ENCODE peak calls at places on chromosomes 7 and 10, in five cellular contexts. I is OCI-LY7, P is body of pancreas, O is fibroblast of lung, M is stomach. T is an unnamed sample. For H3K36me3, the result is how much of the 10 kb centered on the place peaks cover.

GRCh38 chr7:101410743-101411476 is 48.2 kb downstream of the COL26A1 start:
- DNase-seq in M (peak), I (peak), P (peak), O (no peak), T (peak)

GRCh38 chr10:44935961-44936285 is 23.7 kb upstream of the RASSF4 start:
- DNase-seq in I (no peak), M (no peak), O (no peak), P (no peak), T (no peak)

GRCh38 chr7:122298131-122298530 is 6.4 kb downstream of the FEZF1 start:
- DNase-seq in O (no peak), I (no peak), P (no peak), M (no peak), T (no peak)

GRCh38 chr7:139570119-139570518 is 46.6 kb downstream of the CLEC2L start:
- DNase-seq in I (no peak), O (no peak), M (no peak), P (no peak), T (no peak)

GRCh38 chr10:133467286-133467911 is 13.7 kb downstream of the SCART1 start:
- DNase-seq in I (no peak), M (no peak), P (no peak), O (no peak), T (no peak)

GRCh38 chr7:131897016-131897789 is 340.8 kb upstream of the PODXL start:
- DNase-seq in O (peak), M (no peak), P (no peak), I (no peak), T (no peak)

GRCh38 chr7:16136896-16137295 is 284.4 kb downstream of the CRPPA start:
- DNase-seq in O (no peak), P (no peak), M (no peak), I (no peak), T (no peak)

GRCh38 chr7:117323585-117323876 is 673 bp upstream of the WNT2 start:
- DNase-seq in I (no peak), O (no peak), M (no peak), P (no peak), T (no peak)

GRCh38 chr10:124681626-124682552 is 62.3 kb downstream of the FAM53B start:
- DNase-seq in I (no peak), M (no peak), O (no peak), P (no peak), T (no peak)

GRCh38 chr10:35449944-35450343 is 113.6 kb downstream of the CCNY start:
- DNase-seq in I (no peak), P (no peak), M (no peak), O (no peak), T (no peak)

GRCh38 chr7:100563809-100564400 is 9.8 kb downstream of the SAP25 start:
- DNase-seq in P (peak), M (peak), O (peak), I (peak), T (peak)

GRCh38 chr10:91883549-91884542 is 25.4 kb downstream of the FGFBP3 start:
- DNase-seq in M (peak), P (peak), O (peak), I (no peak), T (no peak)
- H3K27ac ChIP-seq in M (peak), P (no peak), O (no peak), I (no peak), T (no peak)

GRCh38 chr7:149072438-149072775 is 18.1 kb downstream of the ZNF786 start:
- DNase-seq in M (no peak), P (no peak), I (no peak), O (no peak), T (no peak)

GRCh38 chr7:149070372-149071140 is 20.0 kb downstream of the ZNF786 start:
- DNase-seq in O (no peak), I (no peak), P (no peak), M (no peak), T (no peak)

GRCh38 chr7:149071641-149072437 is 18.7 kb downstream of the ZNF786 start:
- DNase-seq in I (no peak), P (no peak), O (no peak), M (no peak), T (peak)

GRCh38 chr7:149074116-149074885 is 16.2 kb downstream of the ZNF786 start:
- DNase-seq in O (no peak), I (no peak), P (no peak), M (no peak), T (no peak)

GRCh38 chr7:149071182-149071635 is 19.3 kb downstream of the ZNF786 start:
- DNase-seq in P (no peak), O (no peak), I (no peak), M (no peak), T (no peak)
- H3K36me3 ChIP-seq in P (under half), O (under half), I (under half), M (under half), T (under half)

GRCh38 chr7:157519798-157520244 is 183.0 kb downstream of the DNAJB6 start:
- DNase-seq in P (no peak), M (peak), O (no peak), I (peak), T (no peak)
- H3K4me3 ChIP-seq in P (no peak), M (no peak), O (no peak), I (peak), T (no peak)

GRCh38 chr10:110488944-110489343 is 8.8 kb upstream of the DUSP5 start:
- DNase-seq in M (no peak), O (no peak), I (no peak), P (no peak), T (no peak)

GRCh38 chr10:110487411-110488123 is 10.1 kb upstream of the DUSP5 start:
- DNase-seq in M (no peak), I (no peak), O (no peak), P (no peak), T (no peak)

GRCh38 chr10:110490640-110491039 is 7.1 kb upstream of the DUSP5 start:
- DNase-seq in O (no peak), I (no peak), P (no peak), M (no peak), T (no peak)

GRCh38 chr10:110486680-110487410 is 10.9 kb upstream of the DUSP5 start:
- DNase-seq in O (no peak), P (no peak), I (no peak), M (no peak), T (no peak)

GRCh38 chr10:110488124-110488681 is 9.5 kb upstream of the DUSP5 start:
- DNase-seq in M (no peak), P (no peak), I (no peak), O (peak), T (no peak)
- H3K27ac ChIP-seq in M (no peak), P (no peak), I (no peak), O (peak), T (no peak)

DNA sequence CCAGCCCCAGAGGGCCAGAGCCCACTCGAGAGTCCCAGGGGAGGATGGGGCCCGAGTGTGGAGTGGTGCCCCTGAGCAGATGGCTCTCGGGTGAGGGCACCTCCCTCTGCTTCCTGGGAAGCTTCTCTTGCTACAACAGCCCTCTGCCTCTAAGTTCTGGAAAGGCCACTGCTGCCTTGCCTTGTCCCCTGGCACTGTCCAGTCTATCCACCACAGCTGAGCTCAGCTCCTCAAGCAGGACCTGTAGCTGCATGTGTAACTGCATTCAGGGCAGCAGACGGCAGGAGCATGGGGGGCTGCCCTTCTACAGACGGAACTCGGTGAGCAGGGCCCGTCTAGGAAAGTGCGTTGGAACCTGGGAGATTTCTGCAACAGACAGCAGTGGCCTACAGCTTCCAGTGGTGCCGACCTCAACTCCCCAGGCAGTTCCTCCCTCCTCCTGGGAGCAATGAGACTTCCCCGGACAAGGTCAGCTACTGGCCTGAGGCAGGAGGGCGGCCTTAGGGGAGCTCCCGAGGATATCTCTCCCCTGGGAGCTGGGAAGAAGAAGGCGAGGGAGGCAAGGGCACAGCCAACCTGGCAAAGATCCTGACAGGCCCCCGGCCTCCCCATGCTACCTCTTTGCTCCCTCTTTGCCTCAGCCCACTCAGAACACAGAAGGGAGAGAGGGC is 88.5 kb downstream of the DLG5 start:
- DNase-seq in M (no peak), O (no peak), P (no peak), I (no peak), T (no peak)
- H3K36me3 ChIP-seq in M (under half), O (under half), P (under half), I (under half), T (under half)

DNA sequence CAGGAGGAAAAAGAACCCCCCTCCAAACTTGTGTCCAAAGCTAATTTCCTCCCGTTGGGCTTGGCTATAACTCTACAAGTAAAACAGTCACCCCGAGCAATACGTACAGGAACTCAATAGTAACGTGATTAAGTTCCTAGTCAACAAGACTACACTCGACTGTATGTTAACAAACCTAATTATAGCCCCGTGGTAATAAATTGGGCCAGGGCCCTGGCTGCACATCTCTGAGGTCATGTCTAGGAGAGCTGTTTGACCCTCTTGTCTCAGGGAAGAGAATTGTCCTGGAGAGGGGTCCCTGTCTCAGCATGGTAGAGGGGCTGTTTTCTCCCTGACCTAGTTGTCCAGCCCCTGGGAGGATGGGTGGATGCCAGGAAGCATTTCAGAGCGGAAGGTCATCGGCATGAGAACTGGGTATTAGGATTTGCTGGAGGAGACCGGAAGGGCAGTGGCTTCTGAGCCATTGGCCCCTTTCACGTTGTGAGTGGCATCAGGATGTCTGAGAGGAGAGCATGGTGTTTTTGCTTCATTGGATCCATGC is 60.2 kb upstream of the COMTD1 start:
- DNase-seq in O (peak), M (no peak), I (no peak), P (peak), T (no peak)
- H3K4me3 ChIP-seq in O (peak), M (peak), I (no peak), P (no peak), T (no peak)

DNA sequence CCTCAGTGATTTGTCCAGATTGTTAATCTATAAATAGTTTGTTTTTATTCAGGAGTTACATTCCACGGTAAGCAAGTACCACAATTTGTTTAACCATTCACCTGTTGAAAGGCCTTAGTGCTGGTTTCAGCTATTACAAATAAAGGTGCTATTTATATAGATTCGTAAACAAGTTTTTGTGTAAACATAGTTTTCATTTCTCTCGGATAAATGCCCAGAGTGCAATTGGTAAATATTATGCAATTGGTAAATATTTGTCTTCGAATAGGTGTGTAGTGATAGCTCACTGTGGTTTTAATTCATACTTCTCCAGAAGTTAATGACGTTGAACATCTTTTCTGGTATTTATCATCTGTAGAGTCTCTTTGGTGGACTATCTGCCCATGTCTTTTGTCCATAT is 76.4 kb upstream of the RSU1 start:
- DNase-seq in I (no peak), O (no peak), P (no peak), M (no peak), T (no peak)
- H3K27ac ChIP-seq in I (no peak), O (no peak), P (no peak), M (no peak), T (no peak)

GRCh38 chr7:27314111-27314510 is 71.5 kb downstream of the EVX1 start:
- DNase-seq in M (no peak), I (no peak), P (no peak), O (no peak), T (no peak)

GRCh38 chr7:27312820-27313219 is 70.2 kb downstream of the EVX1 start:
- DNase-seq in M (no peak), O (no peak), I (no peak), P (no peak), T (no peak)

GRCh38 chr7:27316311-27316710 is 73.7 kb downstream of the EVX1 start:
- DNase-seq in I (no peak), P (no peak), M (no peak), O (no peak), T (no peak)
- H3K36me3 ChIP-seq in I (under half), P (under half), M (under half), O (under half), T (under half)

GRCh38 chr10:72335394-72336258 is 19.1 kb downstream of the DNAJB12 start:
- DNase-seq in P (peak), M (peak), O (peak), I (peak), T (peak)
- H3K4me3 ChIP-seq in P (no peak), M (no peak), O (no peak), I (peak), T (no peak)

T was measured in CD4-positive, alpha-beta memory T cell.